ENCODE peak calls at places on chromosomes 13 and 19, in ten cellular contexts. One of them, this sample, is unnamed.

GRCh38 chr13:41039746-41040145 is 20.6 kb upstream of the ELF1 start:
- DNase-seq in cardiac muscle cell: no peak
- DNase-seq in left cardiac atrium: no peak
- DNase-seq in T-helper 17 cell: no peak
- DNase-seq in HT1080: no peak
- DNase-seq in activated effector memory CD4-positive, alpha-beta T cell treated with anti-CD3 and anti-CD28 coated beads, Interleukin-2, amount 50 U/mL, for 16 hours: no peak
- DNase-seq in activated CD8-positive, alpha-beta T cell treated with anti-CD3 and anti-CD28 coated beads, Interleukin-2, amount 10 ng/mL, durations not matched to agents 7 days and 5 days: no peak
- DNase-seq in HTR-8/SVneo: no peak
- DNase-seq in foreskin keratinocyte: no peak
- DNase-seq in fibroblast of lung: no peak
- DNase-seq in this sample: no peak

GRCh38 chr19:51664997-51665396 is 18.4 kb upstream of the SIGLEC14 start:
- DNase-seq in cardiac muscle cell: no peak
- DNase-seq in left cardiac atrium: no peak
- DNase-seq in T-helper 17 cell: no peak
- DNase-seq in HT1080: no peak
- DNase-seq in activated effector memory CD4-positive, alpha-beta T cell treated with anti-CD3 and anti-CD28 coated beads, Interleukin-2, amount 50 U/mL, for 16 hours: no peak
- DNase-seq in activated CD8-positive, alpha-beta T cell treated with anti-CD3 and anti-CD28 coated beads, Interleukin-2, amount 10 ng/mL, durations not matched to agents 7 days and 5 days: no peak
- DNase-seq in HTR-8/SVneo: no peak
- DNase-seq in foreskin keratinocyte: no peak
- DNase-seq in fibroblast of lung: no peak
- DNase-seq in this sample: no peak

GRCh38 chr19:54172764-54173699 is at the start of gene TMC4:
- DNase-seq in cardiac muscle cell: no peak
- DNase-seq in left cardiac atrium: no peak
- DNase-seq in T-helper 17 cell: no peak
- DNase-seq in HT1080: peak; percentile 23
- DNase-seq in activated effector memory CD4-positive, alpha-beta T cell treated with anti-CD3 and anti-CD28 coated beads, Interleukin-2, amount 50 U/mL, for 16 hours: no peak
- DNase-seq in activated CD8-positive, alpha-beta T cell treated with anti-CD3 and anti-CD28 coated beads, Interleukin-2, amount 10 ng/mL, durations not matched to agents 7 days and 5 days: no peak
- DNase-seq in HTR-8/SVneo: no peak
- DNase-seq in foreskin keratinocyte: peak; percentile 82
- DNase-seq in fibroblast of lung: no peak
- DNase-seq in this sample: peak; percentile 48

GRCh38 chr19:46928951-46929350 is 68.2 kb downstream of the ARHGAP35 start:
- DNase-seq in cardiac muscle cell: no peak
- DNase-seq in left cardiac atrium: no peak
- DNase-seq in T-helper 17 cell: no peak
- DNase-seq in HT1080: no peak
- DNase-seq in activated effector memory CD4-positive, alpha-beta T cell treated with anti-CD3 and anti-CD28 coated beads, Interleukin-2, amount 50 U/mL, for 16 hours: no peak
- DNase-seq in activated CD8-positive, alpha-beta T cell treated with anti-CD3 and anti-CD28 coated beads, Interleukin-2, amount 10 ng/mL, durations not matched to agents 7 days and 5 days: no peak
- DNase-seq in HTR-8/SVneo: no peak
- DNase-seq in foreskin keratinocyte: no peak
- DNase-seq in fibroblast of lung: no peak
- DNase-seq in this sample: peak; percentile 32

GRCh38 chr19:45952691-45953505 is 20.8 kb downstream of the NOVA2 start:
- DNase-seq in cardiac muscle cell: peak; percentile 92
- DNase-seq in left cardiac atrium: peak; percentile 57
- DNase-seq in T-helper 17 cell: no peak
- DNase-seq in HT1080: peak; percentile 58
- DNase-seq in activated effector memory CD4-positive, alpha-beta T cell treated with anti-CD3 and anti-CD28 coated beads, Interleukin-2, amount 50 U/mL, for 16 hours: peak; percentile 76
- DNase-seq in activated CD8-positive, alpha-beta T cell treated with anti-CD3 and anti-CD28 coated beads, Interleukin-2, amount 10 ng/mL, durations not matched to agents 7 days and 5 days: peak; percentile 66
- DNase-seq in HTR-8/SVneo: peak; percentile 66
- DNase-seq in foreskin keratinocyte: peak; percentile 27
- DNase-seq in fibroblast of lung: peak; percentile 19
- DNase-seq in this sample: peak; percentile 54

GRCh38 chr13:30466358-30466714 is 600 bp upstream of the HMGB1 start:
- DNase-seq in cardiac muscle cell: peak; percentile 13
- DNase-seq in left cardiac atrium: no peak
- DNase-seq in T-helper 17 cell: no peak
- DNase-seq in HT1080: peak; percentile 47
- DNase-seq in activated effector memory CD4-positive, alpha-beta T cell treated with anti-CD3 and anti-CD28 coated beads, Interleukin-2, amount 50 U/mL, for 16 hours: no peak
- DNase-seq in activated CD8-positive, alpha-beta T cell treated with anti-CD3 and anti-CD28 coated beads, Interleukin-2, amount 10 ng/mL, durations not matched to agents 7 days and 5 days: peak; percentile 53
- DNase-seq in HTR-8/SVneo: no peak
- DNase-seq in foreskin keratinocyte: peak; percentile 52
- DNase-seq in fibroblast of lung: peak; percentile 53
- DNase-seq in this sample: peak; percentile 62

GRCh38 chr13:30290812-30291436 is 16.4 kb downstream of the KATNAL1 start:
- DNase-seq in cardiac muscle cell: no peak
- DNase-seq in left cardiac atrium: no peak
- DNase-seq in T-helper 17 cell: no peak
- DNase-seq in HT1080: no peak
- DNase-seq in activated effector memory CD4-positive, alpha-beta T cell treated with anti-CD3 and anti-CD28 coated beads, Interleukin-2, amount 50 U/mL, for 16 hours: no peak
- DNase-seq in activated CD8-positive, alpha-beta T cell treated with anti-CD3 and anti-CD28 coated beads, Interleukin-2, amount 10 ng/mL, durations not matched to agents 7 days and 5 days: no peak
- DNase-seq in HTR-8/SVneo: no peak
- DNase-seq in foreskin keratinocyte: no peak
- DNase-seq in fibroblast of lung: no peak
- DNase-seq in this sample: peak; percentile 25

GRCh38 chr13:46160474-46161066 is 21.4 kb downstream of the LCP1 start:
- DNase-seq in cardiac muscle cell: peak; percentile 45
- DNase-seq in left cardiac atrium: no peak
- DNase-seq in T-helper 17 cell: no peak
- DNase-seq in HT1080: peak; percentile 60
- DNase-seq in activated effector memory CD4-positive, alpha-beta T cell treated with anti-CD3 and anti-CD28 coated beads, Interleukin-2, amount 50 U/mL, for 16 hours: no peak
- DNase-seq in activated CD8-positive, alpha-beta T cell treated with anti-CD3 and anti-CD28 coated beads, Interleukin-2, amount 10 ng/mL, durations not matched to agents 7 days and 5 days: peak; percentile 64
- DNase-seq in HTR-8/SVneo: peak; percentile 40
- DNase-seq in foreskin keratinocyte: peak; percentile 40
- DNase-seq in fibroblast of lung: peak; percentile 40
- DNase-seq in this sample: peak; percentile 64

GRCh38 chr19:45973564-45974338 is at the start of gene NOVA2:
- DNase-seq in cardiac muscle cell: peak; percentile 78
- DNase-seq in left cardiac atrium: peak; percentile 86
- DNase-seq in T-helper 17 cell: no peak
- DNase-seq in HT1080: peak; percentile 70
- DNase-seq in activated effector memory CD4-positive, alpha-beta T cell treated with anti-CD3 and anti-CD28 coated beads, Interleukin-2, amount 50 U/mL, for 16 hours: peak; percentile 73
- DNase-seq in activated CD8-positive, alpha-beta T cell treated with anti-CD3 and anti-CD28 coated beads, Interleukin-2, amount 10 ng/mL, durations not matched to agents 7 days and 5 days: peak; percentile 38
- DNase-seq in HTR-8/SVneo: peak; percentile 82
- DNase-seq in foreskin keratinocyte: no peak
- DNase-seq in fibroblast of lung: peak; percentile 81
- DNase-seq in this sample: peak; percentile 52

GRCh38 chr19:289651-290538 is 1.3 kb downstream of the PLPP2 start:
- DNase-seq in cardiac muscle cell: no peak
- DNase-seq in left cardiac atrium: no peak
- DNase-seq in T-helper 17 cell: no peak
- DNase-seq in HT1080: peak; percentile 69
- DNase-seq in activated effector memory CD4-positive, alpha-beta T cell treated with anti-CD3 and anti-CD28 coated beads, Interleukin-2, amount 50 U/mL, for 16 hours: peak; percentile 76
- DNase-seq in activated CD8-positive, alpha-beta T cell treated with anti-CD3 and anti-CD28 coated beads, Interleukin-2, amount 10 ng/mL, durations not matched to agents 7 days and 5 days: peak; percentile 38
- DNase-seq in HTR-8/SVneo: no peak
- DNase-seq in foreskin keratinocyte: peak; percentile 85
- DNase-seq in fibroblast of lung: peak; percentile 43
- DNase-seq in this sample: peak; percentile 62

GRCh38 chr19:45782162-45782623 is at the start of gene DMPK:
- DNase-seq in cardiac muscle cell: peak; percentile 77
- DNase-seq in left cardiac atrium: peak; percentile 68
- DNase-seq in T-helper 17 cell: no peak
- DNase-seq in HT1080: no peak
- DNase-seq in activated effector memory CD4-positive, alpha-beta T cell treated with anti-CD3 and anti-CD28 coated beads, Interleukin-2, amount 50 U/mL, for 16 hours: no peak
- DNase-seq in activated CD8-positive, alpha-beta T cell treated with anti-CD3 and anti-CD28 coated beads, Interleukin-2, amount 10 ng/mL, durations not matched to agents 7 days and 5 days: no peak
- DNase-seq in HTR-8/SVneo: peak; percentile 27
- DNase-seq in foreskin keratinocyte: no peak
- DNase-seq in fibroblast of lung: no peak
- DNase-seq in this sample: peak; percentile 60

GRCh38 chr13:45681101-45681500 is 21.0 kb upstream of the CBY2 start:
- DNase-seq in cardiac muscle cell: no peak
- DNase-seq in left cardiac atrium: no peak
- DNase-seq in T-helper 17 cell: no peak
- DNase-seq in HT1080: no peak
- DNase-seq in activated effector memory CD4-positive, alpha-beta T cell treated with anti-CD3 and anti-CD28 coated beads, Interleukin-2, amount 50 U/mL, for 16 hours: no peak
- DNase-seq in activated CD8-positive, alpha-beta T cell treated with anti-CD3 and anti-CD28 coated beads, Interleukin-2, amount 10 ng/mL, durations not matched to agents 7 days and 5 days: no peak
- DNase-seq in HTR-8/SVneo: no peak
- DNase-seq in foreskin keratinocyte: no peak
- DNase-seq in fibroblast of lung: peak; percentile 14
- DNase-seq in this sample: no peak